ENCODE peak calls at places on chromosome 1, in six cellular contexts. D is NB4; Q is activated CD4-positive, alpha-beta T cell treated with anti-CD3 and anti-CD28 coated beads, Interleukin-2, amount 50 U/mL, for 48 hours; Z is AG08396; F is dorsolateral prefrontal cortex; T is AG10803. G is an unnamed sample.

GRCh38 chr1:229645296-229646050 is 19.4 kb downstream of the URB2 start:
- DNase-seq in Z (no peak), Q (no peak), D (no peak), T (no peak), F (no peak), G (no peak)

GRCh38 chr1:51192213-51192843 is 43.7 kb upstream of the RNF11 start:
- DNase-seq in Q (peak; percentile 74), F (peak; percentile 54), Z (peak; percentile 67), T (peak; percentile 88), D (peak; percentile 75), G (peak; percentile 81)

GRCh38 chr1:39411526-39411925 is 79.9 kb upstream of the BMP8A start:
- DNase-seq in F (no peak), Z (peak; percentile 37), T (no peak), D (no peak), Q (no peak), G (no peak)

GRCh38 chr1:39943471-39944290 is 11.3 kb upstream of the MFSD2A start:
- DNase-seq in Q (no peak), F (no peak), Z (no peak), D (no peak), T (no peak), G (no peak)

GRCh38 chr1:193553562-193553961 is 367.1 kb upstream of the B3GALT2 start:
- DNase-seq in T (no peak), Z (no peak), F (no peak), D (no peak), Q (no peak), G (no peak)

GRCh38 chr1:226476657-226477319 is 68.9 kb upstream of the PARP1 start:
- DNase-seq in F (no peak), Z (no peak), Q (no peak), T (no peak), D (peak; percentile 77), G (peak; percentile 54)

GRCh38 chr1:43319766-43320165 is 17.9 kb upstream of the MPL start:
- DNase-seq in D (no peak), T (no peak), Q (no peak), Z (no peak), F (no peak), G (no peak)

GRCh38 chr1:166730299-166730888 is 108.9 kb upstream of the POGK start:
- DNase-seq in D (peak; percentile 45), F (no peak), T (peak; percentile 2), Z (peak; percentile 6), Q (no peak), G (no peak)

GRCh38 chr1:106975944-106976343 is 80.5 kb upstream of the PRMT6 start:
- DNase-seq in D (peak; percentile 19), Q (no peak), Z (no peak), F (no peak), T (no peak), G (peak; percentile 4)

G was measured in HT-29.